ENCODE peak calls at places on chromosomes 3 and 15, in four cellular contexts. V, K, O and F are unnamed samples.

GRCh38 chr3:194806991-194807685 is 121.5 kb downstream of the FAM43A start:
- DNase-seq in V (peak; percentile 89), K (no peak), O (no peak), F (no peak)

GRCh38 chr15:47355759-47356158 is 361.5 kb upstream of the SEMA6D start:
- DNase-seq in V (no peak), K (no peak), O (no peak), F (no peak)

GRCh38 chr3:138412821-138413531 is 21.4 kb upstream of the ESYT3 start:
- DNase-seq in V (peak; percentile 88), K (no peak), O (no peak), F (no peak)

GRCh38 chr3:67334588-67334987 is 319.8 kb downstream of the SUCLG2 start:
- DNase-seq in V (no peak), K (no peak), O (no peak), F (no peak)

GRCh38 chr3:75886971-75887526 is 101.7 kb upstream of the ZNF717 start:
- DNase-seq in V (no peak), K (no peak), O (no peak), F (no peak)

GRCh38 chr3:58581328-58582091 is 4.3 kb upstream of the FAM107A start:
- DNase-seq in V (no peak), K (no peak), O (no peak), F (no peak)

GRCh38 chr15:35746121-35746520 is 200.2 kb upstream of the DPH6 start:
- DNase-seq in V (peak; percentile 50), K (no peak), O (no peak), F (peak; percentile 36)

GRCh38 chr3:31223278-31223677 is 309.4 kb upstream of the STT3B start:
- DNase-seq in V (no peak), K (no peak), O (no peak), F (no peak)

GRCh38 chr3:126912491-126913195 is 70.3 kb upstream of the PLXNA1 start:
- DNase-seq in V (no peak), K (no peak), O (no peak), F (no peak)

GRCh38 chr15:84846269-84846668 is 29.1 kb downstream of the ALPK3 start:
- DNase-seq in V (no peak), K (no peak), O (no peak), F (no peak)